ENCODE peak calls at places on chromosomes 13 and 19, in four cellular contexts. M is GM23338, Y is left ventricle myocardium inferior, L is ascending aorta. E is an unnamed sample.
A peak's percentile ranks its signal among the peaks of the same experiment; 100 is the strongest.

GRCh38 chr13:86633346-86633745 is 834.1 kb upstream of the SLITRK6 start:
- DNase-seq in Y (no peak), L (no peak), M (no peak), E (no peak)

GRCh38 chr19:18743281-18743825 is 47.8 kb downstream of the COMP start:
- DNase-seq in L (no peak), M (no peak), Y (peak; percentile 79), E (peak; percentile 59)

GRCh38 chr13:109163052-109163413 is 533.6 kb downstream of the MYO16 start:
- DNase-seq in M (no peak), L (no peak), Y (no peak), E (no peak)

GRCh38 chr19:55676384-55676783 is 1.4 kb downstream of the EPN1 start:
- DNase-seq in M (no peak), Y (no peak), L (no peak), E (no peak)

GRCh38 chr13:102310691-102311432 is 91.0 kb downstream of the FGF14 start:
- DNase-seq in L (no peak), Y (peak; percentile 54), M (no peak), E (no peak)

GRCh38 chr13:31545616-31546015 is 193.7 kb upstream of the RXFP2 start:
- DNase-seq in Y (no peak), M (no peak), L (no peak), E (no peak)

GRCh38 chr19:44156475-44156874 is 8.4 kb upstream of the ZNF226 start:
- DNase-seq in L (no peak), Y (no peak), M (no peak), E (no peak)

GRCh38 chr19:58330458-58330857 is 3.7 kb downstream of the ZSCAN22 start:
- DNase-seq in M (peak; percentile 30), L (no peak), Y (no peak), E (no peak)

GRCh38 chr13:60226507-60226906 is 62.8 kb upstream of the DIAPH3 start:
- DNase-seq in Y (no peak), M (peak; percentile 51), L (no peak), E (no peak)

GRCh38 chr13:31048521-31048920 is 113.2 kb downstream of the HSPH1 start:
- DNase-seq in Y (no peak), M (peak; percentile 64), L (peak; percentile 24), E (no peak)

GRCh38 chr13:99566125-99567083 is 65.1 kb downstream of the TM9SF2 start:
- DNase-seq in M (peak; percentile 45), L (no peak), Y (no peak), E (no peak)

GRCh38 chr13:70579941-70580340 is 471.7 kb upstream of the KLHL1 start:
- DNase-seq in M (no peak), Y (no peak), L (no peak), E (no peak)

GRCh38 chr19:2333027-2333806 is 4.7 kb downstream of the SPPL2B start:
- DNase-seq in M (no peak), Y (no peak), L (no peak), E (no peak)

GRCh38 chr13:50377726-50378270 is 362.6 kb downstream of the KCNRG start:
- DNase-seq in M (peak; percentile 46), L (no peak), Y (no peak), E (no peak)

GRCh38 chr19:2111425-2111824 is 14.7 kb downstream of the IZUMO4 start:
- DNase-seq in L (no peak), Y (no peak), M (no peak), E (no peak)

GRCh38 chr13:70795484-70795883 is 687.2 kb upstream of the KLHL1 start:
- DNase-seq in Y (no peak), L (no peak), M (no peak), E (no peak)

GRCh38 chr13:32734511-32734910 is 148.3 kb downstream of the PDS5B start:
- DNase-seq in L (no peak), M (no peak), Y (no peak), E (no peak)

GRCh38 chr13:99275093-99275469 is 16.9 kb upstream of the GPR18 start:
- DNase-seq in L (no peak), M (no peak), Y (no peak), E (no peak)

GRCh38 chr13:19838726-19839342 is 24.6 kb downstream of the ZMYM5 start:
- DNase-seq in L (no peak), M (no peak), Y (no peak), E (no peak)

GRCh38 chr13:109281823-109282239 is 504.6 kb downstream of the IRS2 start:
- DNase-seq in L (no peak), M (no peak), Y (no peak), E (no peak)

GRCh38 chr13:28239374-28239773 is 101.0 kb downstream of the PAN3 start:
- DNase-seq in L (no peak), M (no peak), Y (no peak), E (no peak)

GRCh38 chr19:54186934-54187381 is 2.4 kb downstream of the MBOAT7 start:
- DNase-seq in Y (no peak), M (no peak), L (no peak), E (no peak)

GRCh38 chr19:4233282-4233853 is 4.0 kb downstream of the EBI3 start:
- DNase-seq in M (peak; percentile 84), L (no peak), Y (peak; percentile 36), E (peak; percentile 42)

GRCh38 chr19:19410553-19411550 is 5.4 kb downstream of the GATAD2A start:
- DNase-seq in L (no peak), M (no peak), Y (no peak), E (no peak)

GRCh38 chr19:49613374-49613773 is 22.4 kb downstream of the PRR12 start:
- DNase-seq in M (no peak), Y (no peak), L (no peak), E (no peak)

GRCh38 chr13:58051807-58052375 is 420.3 kb downstream of the PCDH17 start:
- DNase-seq in L (no peak), M (peak; percentile 62), Y (no peak), E (no peak)

GRCh38 chr13:33262069-33262487 is 23.5 kb downstream of the STARD13 start:
- DNase-seq in M (no peak), Y (no peak), L (no peak), E (no peak)

GRCh38 chr19:49639401-49640112 is 386 bp downstream of the RRAS start:
- DNase-seq in L (no peak), M (peak; percentile 21), Y (no peak), E (no peak)

GRCh38 chr19:56765107-56765506 is 75.4 kb downstream of the PEG3 start:
- DNase-seq in M (no peak), L (no peak), Y (peak; percentile 74), E (peak; percentile 55)

GRCh38 chr13:58953638-58954037 is 1210.1 kb downstream of the DIAPH3 start:
- DNase-seq in L (no peak), M (no peak), Y (no peak), E (no peak)

GRCh38 chr13:30158774-30159445 is 148.4 kb downstream of the KATNAL1 start:
- DNase-seq in L (no peak), M (no peak), Y (no peak), E (no peak)

GRCh38 chr13:33182729-33183128 is 102.8 kb downstream of the STARD13 start:
- DNase-seq in Y (no peak), L (no peak), M (no peak), E (no peak)

GRCh38 chr19:54551950-54552912 is 21.4 kb upstream of the LILRA2 start:
- DNase-seq in M (no peak), L (peak; percentile 69), Y (peak; percentile 28), E (no peak)

GRCh38 chr13:108566413-108567170 is 62.8 kb upstream of the MYO16 start:
- DNase-seq in M (no peak), Y (no peak), L (no peak), E (no peak)

GRCh38 chr19:39224910-39225309 is 19.9 kb downstream of the IFNL3 start:
- DNase-seq in L (no peak), M (peak; percentile 65), Y (no peak), E (no peak)

GRCh38 chr13:65943024-65943423 is 1287.1 kb downstream of the PCDH9 start:
- DNase-seq in M (no peak), L (no peak), Y (no peak), E (no peak)

GRCh38 chr13:22220186-22221160 is 549.6 kb downstream of the FGF9 start:
- DNase-seq in Y (no peak), L (no peak), M (no peak), E (no peak)

GRCh38 chr19:12796146-12797071 is 5.1 kb downstream of the JUNB start:
- DNase-seq in L (peak; percentile 86), Y (peak; percentile 59), M (peak; percentile 96), E (peak; percentile 75)

GRCh38 chr19:11422163-11423068 is 3.3 kb upstream of the RGL3 start:
- DNase-seq in L (peak; percentile 90), Y (peak; percentile 84), M (peak; percentile 98), E (peak; percentile 86)
- H3K4me1 ChIP-seq in L (peaks cover 14% of the 10 kb centered on the region), Y (peaks cover 55% of the 10 kb centered on the region), M (peaks cover 29% of the 10 kb centered on the region), E (no peaks in the 10 kb centered on the region)

GRCh38 chr19:42116308-42117075 is 15.8 kb downstream of the POU2F2 start:
- DNase-seq in M (no peak), Y (no peak), L (no peak), E (no peak)
- TF ChIP-seq CTCF in M (peak; percentile 36), Y (no peak), L (no peak), E (no peak)

DNA sequence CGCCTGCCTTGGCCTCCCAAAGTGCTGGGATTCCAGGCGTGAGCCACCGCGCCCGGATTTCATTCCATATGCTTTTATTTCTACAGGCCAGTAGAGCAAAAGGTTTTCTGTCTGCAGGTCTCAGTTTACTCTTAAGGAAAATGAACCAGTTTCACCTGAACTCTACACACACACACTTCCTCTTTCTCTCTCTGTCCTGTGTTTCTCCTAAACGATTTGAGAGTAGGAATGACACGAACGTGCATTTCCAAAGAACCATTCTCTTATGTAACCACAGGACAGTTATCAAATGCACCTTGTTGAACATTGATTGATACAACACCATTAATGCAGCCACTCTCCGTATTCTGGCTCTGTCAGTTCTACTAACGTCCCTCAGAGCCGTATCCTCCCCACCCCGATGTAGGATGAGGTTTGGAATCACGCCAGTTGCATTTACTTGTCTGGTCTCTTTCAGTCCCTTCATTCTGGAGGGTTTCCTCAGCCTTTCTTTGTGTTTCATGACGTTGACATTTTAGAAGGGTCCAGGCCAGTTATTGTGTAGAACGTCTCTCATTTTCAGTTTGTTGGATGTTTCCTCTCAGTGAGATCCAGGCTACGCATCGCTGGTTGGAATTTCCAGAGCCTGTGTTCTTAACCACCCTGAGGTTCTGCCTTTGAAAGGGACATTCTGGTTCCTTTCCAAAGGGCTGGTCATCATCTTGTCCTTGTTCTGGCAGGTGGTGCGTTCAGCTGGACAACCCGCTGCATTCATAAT is 36.0 kb downstream of the BICRA start:
- DNase-seq in M (no peak), Y (no peak), L (no peak), E (no peak)
- H3K4me1 ChIP-seq in M (peaks cover 11% of the 10 kb centered on the region), Y (peaks cover 63% of the 10 kb centered on the region), L (no peaks in the 10 kb centered on the region), E (peaks cover 12% of the 10 kb centered on the region)

GRCh38 chr13:42039946-42040729 is 8.3 kb upstream of the DGKH start:
- DNase-seq in M (peak; percentile 77), Y (peak; percentile 95), L (peak; percentile 95), E (peak; percentile 90)

GRCh38 chr13:42040730-42041016 is 7.8 kb upstream of the DGKH start:
- DNase-seq in M (no peak), Y (no peak), L (no peak), E (no peak)

GRCh38 chr13:42043676-42044075 is 4.8 kb upstream of the DGKH start:
- DNase-seq in L (no peak), Y (no peak), M (no peak), E (no peak)

GRCh38 chr13:42041017-42041683 is 7.3 kb upstream of the DGKH start:
- DNase-seq in M (peak; percentile 78), L (peak; percentile 69), Y (peak; percentile 53), E (peak; percentile 48)

DNA sequence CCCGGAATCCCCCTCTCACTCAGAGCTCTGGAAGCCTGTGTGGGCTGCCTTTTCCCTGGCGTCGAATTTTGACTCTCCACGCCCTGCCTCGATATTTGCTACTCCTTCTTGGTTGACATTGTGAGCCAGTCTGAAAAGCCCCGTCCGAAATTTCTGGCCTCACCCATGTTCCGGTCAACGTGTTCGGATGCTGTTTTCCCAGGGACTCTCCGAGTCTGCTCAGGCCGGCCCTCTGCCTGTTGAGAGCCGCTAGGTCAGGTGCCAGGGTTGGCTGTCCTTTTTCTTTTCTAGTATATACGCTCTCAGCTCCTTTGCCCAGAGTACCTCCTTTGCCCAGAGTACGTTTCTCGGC is 6.8 kb upstream of the DGKH start:
- DNase-seq in Y (peak; percentile 50), L (peak; percentile 80), M (peak; percentile 83), E (peak; percentile 62)
- TF ChIP-seq CTCF in Y (peak; percentile 67), L (peak; percentile 37), M (peak; percentile 37), E (no peak)

E was measured in lung.